ENCODE peak calls at places on chromosome 16, in eight cellular contexts. L, C, X, U, A, I, G and P are unnamed samples.

GRCh38 chr16:70653809-70654771 is 7.7 kb downstream of the IL34 start:
- DNase-seq in L (peak), C (peak), X (peak), U (peak), A (peak), I (peak), G (peak), P (peak)

GRCh38 chr16:53378138-53378537 is 56.1 kb upstream of the RBL2 start:
- DNase-seq in L (no peak), C (no peak), X (no peak), U (no peak), A (no peak), I (no peak), G (no peak), P (no peak)

GRCh38 chr16:79082955-79083354 is 517.6 kb downstream of the MAF start:
- DNase-seq in L (no peak), C (no peak), X (no peak), U (no peak), A (no peak), I (no peak), G (no peak), P (no peak)

GRCh38 chr16:79195948-79196347 is 404.6 kb downstream of the MAF start:
- DNase-seq in L (no peak), C (no peak), X (no peak), U (no peak), A (no peak), I (no peak), G (no peak), P (no peak)

GRCh38 chr16:66084306-66084705 is 282.2 kb upstream of the CDH5 start:
- DNase-seq in L (no peak), C (no peak), X (no peak), U (no peak), A (no peak), I (no peak), G (no peak), P (no peak)

GRCh38 chr16:19143241-19143640 is 24.8 kb upstream of the SYT17 start:
- DNase-seq in L (no peak), C (no peak), X (no peak), U (no peak), A (no peak), I (no peak), G (no peak), P (no peak)

GRCh38 chr16:57892447-57893096 is 78.4 kb downstream of the CNGB1 start:
- DNase-seq in L (peak), C (peak), X (no peak), U (peak), A (no peak), I (no peak), G (no peak), P (no peak)

GRCh38 chr16:57513371-57514102 is 22.8 kb downstream of the CCDC102A start:
- DNase-seq in L (no peak), C (no peak), X (no peak), U (peak), A (peak), I (no peak), G (no peak), P (no peak)

GRCh38 chr16:68298907-68299515 is 11.7 kb downstream of the SLC7A6OS start:
- DNase-seq in L (no peak), C (peak), X (no peak), U (no peak), A (peak), I (peak), G (no peak), P (peak)

GRCh38 chr16:56610609-56611111 is 2.3 kb downstream of the MT2A start:
- DNase-seq in L (no peak), C (no peak), X (no peak), U (no peak), A (no peak), I (no peak), G (no peak), P (no peak)

GRCh38 chr16:77277141-77277540 is 77.9 kb downstream of the SYCE1L start:
- DNase-seq in L (no peak), C (no peak), X (no peak), U (no peak), A (no peak), I (no peak), G (no peak), P (no peak)

GRCh38 chr16:78642621-78643285 is 543.3 kb downstream of the WWOX start:
- DNase-seq in L (no peak), C (no peak), X (no peak), U (no peak), A (no peak), I (no peak), G (no peak), P (no peak)

GRCh38 chr16:81785138-81785924 is 6.2 kb downstream of the PLCG2 start:
- DNase-seq in L (no peak), C (no peak), X (no peak), U (no peak), A (no peak), I (no peak), G (no peak), P (no peak)

GRCh38 chr16:24045641-24046040 is 209.9 kb downstream of the PRKCB start:
- DNase-seq in L (no peak), C (no peak), X (no peak), U (peak), A (no peak), I (no peak), G (no peak), P (no peak)

GRCh38 chr16:58515871-58516767 is 802 bp downstream of the SETD6 start:
- DNase-seq in L (peak), C (peak), X (peak), U (no peak), A (no peak), I (no peak), G (no peak), P (no peak)

GRCh38 chr16:17578921-17579876 is 108.4 kb upstream of the XYLT1 start:
- DNase-seq in L (no peak), C (peak), X (peak), U (peak), A (peak), I (peak), G (no peak), P (peak)

GRCh38 chr16:72066747-72067146 is 3.7 kb downstream of the HPR start:
- DNase-seq in L (no peak), C (peak), X (peak), U (peak), A (no peak), I (no peak), G (no peak), P (no peak)

GRCh38 chr16:77273-77806 is 685 bp upstream of the MPG start:
- DNase-seq in L (peak), C (peak), X (peak), U (peak), A (peak), I (peak), G (no peak), P (no peak)
- H3K4me3 ChIP-seq in L (peak), C (peak), X (peak), U (peak), A (peak), I (peak), G (peak), P (peak)

GRCh38 chr16:88924834-88925539 is 52.0 kb downstream of the CBFA2T3 start:
- DNase-seq in L (peak), C (peak), X (peak), U (peak), A (peak), I (no peak), G (no peak), P (no peak)
- TF ChIP-seq CTCF in L (peak), C (peak), X (peak), U (peak), A (no peak), I (peak), G (no peak), P (no peak)

DNA sequence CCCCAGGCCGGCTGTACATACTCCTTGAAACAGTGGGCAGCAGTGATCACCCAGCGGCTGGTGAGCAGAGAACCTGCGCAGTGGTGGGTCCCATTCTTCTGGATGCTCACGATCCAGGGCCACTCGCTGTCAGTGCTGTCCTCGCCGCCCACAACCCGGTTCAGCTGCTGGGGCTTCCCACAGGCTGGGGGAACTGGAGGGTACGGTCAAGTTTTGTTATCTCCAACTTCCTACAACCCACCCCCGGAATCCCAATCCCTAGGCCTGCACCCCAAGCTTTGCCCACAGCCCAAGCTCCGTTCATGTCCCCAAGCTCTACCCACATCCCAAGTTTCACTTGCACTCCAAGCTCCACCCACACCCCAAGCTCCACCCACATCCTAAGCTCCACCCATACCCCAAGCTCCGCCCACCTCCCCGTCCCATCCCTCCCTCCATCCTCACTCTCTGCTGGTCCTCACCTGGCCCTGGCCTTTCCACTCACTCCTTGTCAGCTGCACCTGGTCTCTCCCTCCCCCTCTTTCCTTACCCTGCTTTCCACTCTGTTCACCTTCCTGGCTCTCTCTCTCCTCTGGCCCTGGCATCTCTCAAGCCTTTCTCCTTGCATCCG is 1.8 kb downstream of the PRSS22 start:
- DNase-seq in L (peak), C (no peak), X (peak), U (peak), A (no peak), I (no peak), G (no peak), P (no peak)
- TF ChIP-seq POLR2A in L (no peak), C (no peak), X (no peak), U (no peak), A (no peak), I (no peak), G (no peak), P (no peak)

GRCh38 chr16:27365142-27366089 is 36.6 kb upstream of the IL21R start:
- DNase-seq in L (no peak), C (peak), X (no peak), U (peak), A (no peak), I (no peak), G (no peak), P (no peak)

GRCh38 chr16:27366687-27367462 is 35.1 kb upstream of the IL21R start:
- DNase-seq in L (peak), C (no peak), X (peak), U (no peak), A (no peak), I (no peak), G (no peak), P (no peak)

GRCh38 chr16:27368358-27368722 is 33.6 kb upstream of the IL21R start:
- DNase-seq in L (no peak), C (no peak), X (no peak), U (no peak), A (no peak), I (no peak), G (no peak), P (no peak)

GRCh38 chr16:27369806-27370205 is 32.2 kb upstream of the IL21R start:
- DNase-seq in L (peak), C (peak), X (no peak), U (no peak), A (no peak), I (no peak), G (no peak), P (no peak)

DNA sequence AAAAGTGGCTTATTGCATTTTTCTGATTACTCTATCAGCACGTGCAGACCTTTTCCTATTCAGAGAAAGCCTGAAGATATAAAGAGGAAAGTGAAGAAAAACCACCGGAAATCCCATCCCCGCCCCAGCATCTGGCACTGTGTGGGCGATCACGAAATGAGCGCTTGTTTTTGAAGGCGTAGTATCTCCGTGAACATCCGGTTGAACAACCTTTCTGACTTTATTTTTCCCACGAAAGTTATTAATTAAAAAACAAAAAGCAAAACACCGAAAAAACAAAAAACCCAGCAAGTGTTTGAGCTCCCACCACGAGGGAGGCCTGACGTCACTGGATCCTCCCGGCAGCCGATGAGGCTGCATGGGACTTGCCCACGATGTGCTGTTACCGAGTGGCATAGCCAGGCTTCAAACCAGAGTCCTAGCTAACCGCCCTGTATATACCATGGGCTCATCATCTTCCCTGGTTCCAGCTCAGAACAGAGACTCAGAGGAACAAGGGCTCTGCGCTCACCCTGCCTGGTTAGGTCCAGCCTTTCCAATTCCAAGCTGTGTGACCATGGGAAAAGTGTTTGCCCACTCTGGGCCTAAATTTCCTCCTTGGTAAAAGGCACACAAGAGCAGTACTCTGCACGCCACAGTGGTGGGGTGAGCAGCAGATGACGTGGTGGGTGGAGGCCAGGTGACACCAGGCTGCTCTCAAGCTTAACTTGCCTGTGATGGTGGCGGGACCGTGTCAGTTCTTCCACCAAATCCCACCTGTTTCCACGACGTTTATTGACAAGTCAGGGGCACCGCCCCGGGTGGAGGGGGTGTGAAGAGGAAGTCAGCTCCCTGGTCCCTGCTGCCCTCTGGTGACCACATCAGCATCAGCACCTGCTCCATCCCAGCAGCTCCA is 34.3 kb upstream of the IL21R start:
- DNase-seq in L (peak), C (peak), X (peak), U (peak), A (peak), I (peak), G (peak), P (peak)
- H3K4me3 ChIP-seq in L (no peak), C (no peak), X (no peak), U (no peak), A (peak), I (peak), G (peak), P (no peak)

DNA sequence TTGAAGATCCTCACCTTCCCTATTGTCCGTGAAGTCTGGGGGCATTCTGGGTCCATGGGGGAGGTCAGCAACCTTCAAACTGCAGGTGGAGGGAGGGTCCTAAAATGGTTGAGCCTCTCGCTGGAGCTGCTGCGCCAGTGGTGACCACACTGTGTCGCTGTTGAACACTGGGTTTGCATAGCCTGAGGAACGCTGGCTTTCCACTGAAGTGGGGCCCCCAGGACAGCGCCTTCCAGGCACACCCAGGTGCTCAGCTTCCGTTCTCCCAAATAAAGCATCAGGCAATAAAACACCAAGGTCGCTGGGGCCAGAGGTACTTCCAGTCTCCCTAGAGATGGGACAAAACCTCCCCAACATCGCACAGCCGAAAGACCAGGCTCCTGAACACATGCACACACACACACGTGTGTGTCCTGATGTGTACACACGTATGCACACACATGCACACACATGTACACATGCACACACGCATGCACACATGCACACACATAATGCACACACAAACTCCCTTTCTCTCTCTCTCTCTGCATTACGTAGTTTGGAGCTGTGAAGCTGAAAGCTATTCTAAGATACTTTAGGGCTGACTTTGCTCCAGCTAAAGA is 120.6 kb downstream of the IRF8 start:
- DNase-seq in L (no peak), C (no peak), X (peak), U (peak), A (no peak), I (no peak), G (no peak), P (peak)
- TF ChIP-seq CTCF in L (no peak), C (peak), X (peak), U (no peak), A (no peak), I (no peak), G (peak), P (no peak)

DNA sequence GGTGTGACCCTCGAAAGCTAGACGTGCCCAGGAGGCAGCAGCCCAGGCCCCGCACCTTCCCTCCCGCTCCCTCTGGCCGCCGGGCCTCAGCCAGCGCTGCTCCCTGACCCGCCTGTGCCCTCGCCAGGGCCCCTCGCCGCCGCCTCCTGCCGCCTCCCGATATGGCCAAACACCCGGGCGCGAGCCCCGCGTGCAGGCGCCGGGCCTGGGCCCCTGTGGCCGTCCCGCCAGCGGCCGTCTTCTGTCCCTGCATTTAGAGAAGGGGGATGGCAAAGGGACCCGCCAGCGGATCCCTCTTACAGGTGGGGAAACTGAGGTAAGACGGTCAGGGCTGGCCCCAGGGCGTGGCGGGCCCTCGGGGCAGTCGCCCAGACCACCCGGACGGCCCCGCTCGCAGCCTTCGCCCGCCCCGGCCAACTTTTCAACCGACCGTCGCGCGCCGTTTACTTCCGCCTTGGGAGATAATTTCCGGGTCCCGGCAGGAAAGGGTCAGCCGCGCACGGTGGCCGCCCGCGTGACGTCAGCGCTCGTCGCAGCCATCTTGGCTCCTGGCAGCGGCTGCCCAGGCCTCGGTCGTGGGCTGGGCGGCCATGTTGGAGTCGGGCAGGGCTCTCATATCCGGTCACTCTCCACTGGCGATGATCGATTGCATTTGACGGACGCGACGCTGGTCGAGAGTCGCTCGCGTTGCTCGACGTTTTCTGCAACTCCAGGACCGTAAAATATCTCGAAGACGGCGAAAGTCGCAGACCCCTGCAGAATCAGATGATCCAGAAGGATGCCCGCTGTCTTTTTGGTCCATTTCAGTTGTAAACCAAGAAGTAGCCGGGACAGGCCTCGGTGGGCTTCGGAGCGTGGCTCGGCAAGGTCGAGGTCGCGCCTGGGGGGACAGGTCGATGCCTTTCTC is 7.1 kb upstream of the GNG13 start:
- DNase-seq in L (peak), C (no peak), X (peak), U (peak), A (peak), I (peak), G (peak), P (peak)
- TF ChIP-seq POLR2A in L (no peak), C (no peak), X (peak), U (peak), A (peak), I (no peak), G (peak), P (no peak)

GRCh38 chr16:30995927-30996323 is 10.9 kb downstream of the HSD3B7 start:
- DNase-seq in L (no peak), C (no peak), X (no peak), U (no peak), A (no peak), I (no peak), G (no peak), P (no peak)
- H3K4me3 ChIP-seq in L (no peak), C (peak), X (no peak), U (peak), A (no peak), I (no peak), G (no peak), P (no peak)